ENCODE peak calls at places on chromosomes 13 and 19, in seven cellular contexts. P is uterus, V is heart right ventricle, X is body of pancreas, W is thoracic aorta, Q is colonic mucosa, O is psoas muscle. C is an unnamed sample.

GRCh38 chr19:46755077-46755852 is 9.0 kb upstream of the STRN4 start:
- DNase-seq in P (no peak), V (peak; percentile 26), X (no peak), W (no peak), Q (no peak), O (no peak), C (no peak)

GRCh38 chr13:37488682-37489081 is 109.9 kb downstream of the POSTN start:
- DNase-seq in P (no peak), V (no peak), X (no peak), W (no peak), Q (no peak), O (no peak), C (no peak)

GRCh38 chr13:105634059-105634458 is 901.4 kb downstream of the EFNB2 start:
- DNase-seq in P (no peak), V (no peak), X (no peak), W (no peak), Q (no peak), O (no peak), C (no peak)

GRCh38 chr13:19794552-19795143 is 11.9 kb upstream of the PSPC1 start:
- DNase-seq in P (no peak), V (no peak), X (no peak), W (no peak), Q (no peak), O (no peak), C (no peak)

GRCh38 chr13:48500652-48501197 is 32.2 kb downstream of the RCBTB2 start:
- DNase-seq in P (no peak), V (no peak), X (no peak), W (no peak), Q (no peak), O (no peak), C (no peak)

GRCh38 chr19:9139609-9140158 is 513 bp upstream of the ZNF317 start:
- DNase-seq in P (no peak), V (no peak), X (no peak), W (no peak), Q (no peak), O (no peak), C (no peak)

GRCh38 chr13:39016789-39017188 is 21.1 kb downstream of the PROSER1 start:
- DNase-seq in P (no peak), V (no peak), X (peak; percentile 9), W (no peak), Q (no peak), O (no peak), C (no peak)

GRCh38 chr13:106385669-106386068 is 149.8 kb downstream of the EFNB2 start:
- DNase-seq in P (no peak), V (no peak), X (no peak), W (no peak), Q (no peak), O (no peak), C (no peak)

GRCh38 chr19:7658219-7658686 is 10.6 kb upstream of the RETN start:
- DNase-seq in P (no peak), V (no peak), X (no peak), W (no peak), Q (no peak), O (no peak), C (no peak)

GRCh38 chr19:16330368-16330801 is 5.8 kb downstream of the KLF2 start:
- DNase-seq in P (peak; percentile 54), V (peak; percentile 66), X (peak; percentile 63), W (peak; percentile 77), Q (peak; percentile 69), O (peak; percentile 75), C (peak; percentile 94)

GRCh38 chr19:15320118-15320517 is 12.2 kb downstream of the BRD4 start:
- DNase-seq in P (no peak), V (no peak), X (no peak), W (no peak), Q (no peak), O (no peak), C (no peak)

GRCh38 chr19:15328312-15328711 is 4.0 kb downstream of the BRD4 start:
- DNase-seq in P (no peak), V (no peak), X (no peak), W (no peak), Q (no peak), O (no peak), C (no peak)

GRCh38 chr19:15321739-15322138 is 10.6 kb downstream of the BRD4 start:
- DNase-seq in P (no peak), V (no peak), X (no peak), W (no peak), Q (no peak), O (no peak), C (no peak)

GRCh38 chr19:15324791-15325519 is 7.4 kb downstream of the BRD4 start:
- DNase-seq in P (no peak), V (peak; percentile 20), X (peak; percentile 86), W (no peak), Q (peak; percentile 43), O (no peak), C (no peak)

GRCh38 chr19:15323496-15324235 is 8.7 kb downstream of the BRD4 start:
- DNase-seq in P (peak; percentile 38), V (peak; percentile 45), X (peak; percentile 69), W (no peak), Q (peak; percentile 64), O (peak; percentile 36), C (peak; percentile 79)
- H3K27ac ChIP-seq in P (peak overlapping the region; percentile 17), V (no peak overlapping the region), X (peak overlapping the region; percentile 87), W (peak overlapping the region; percentile 73), Q (no peak overlapping the region), O (peak overlapping the region; percentile 48), C (peak overlapping the region; percentile 89)

GRCh38 chr19:39499082-39499642 is 415 bp downstream of the DLL3 start:
- DNase-seq in P (no peak), V (no peak), X (no peak), W (no peak), Q (no peak), O (no peak), C (no peak)

GRCh38 chr19:39499932-39500331 is 1.2 kb downstream of the DLL3 start:
- DNase-seq in P (no peak), V (no peak), X (no peak), W (no peak), Q (no peak), O (no peak), C (no peak)

GRCh38 chr19:39496063-39496462 is 2.7 kb upstream of the DLL3 start:
- DNase-seq in P (no peak), V (no peak), X (no peak), W (no peak), Q (no peak), O (no peak), C (no peak)

GRCh38 chr19:39498262-39499081 is at the start of gene DLL3:
- DNase-seq in P (no peak), V (no peak), X (no peak), W (no peak), Q (no peak), O (no peak), C (no peak)

GRCh38 chr19:39497850-39498261 is 891 bp upstream of the DLL3 start:
- DNase-seq in P (no peak), V (peak; percentile 49), X (peak; percentile 53), W (no peak), Q (peak; percentile 36), O (no peak), C (no peak)
- H3K4me3 ChIP-seq in P (no peak overlapping the region), V (peak overlapping the region; percentile 18), X (no peak overlapping the region), W (peak overlapping the region; percentile 16), Q (no peak overlapping the region), O (peak overlapping the region; percentile 34), C (peak overlapping the region; percentile 47)

GRCh38 chr19:41997851-41998229 is 3.8 kb upstream of the ATP1A3 start:
- DNase-seq in P (no peak), V (no peak), X (no peak), W (no peak), Q (no peak), O (no peak), C (no peak)

GRCh38 chr19:41999878-42000208 is 5.8 kb upstream of the ATP1A3 start:
- DNase-seq in P (no peak), V (no peak), X (no peak), W (no peak), Q (no peak), O (no peak), C (no peak)

GRCh38 chr19:41997121-41997850 is 3.3 kb upstream of the ATP1A3 start:
- DNase-seq in P (no peak), V (peak; percentile 54), X (peak; percentile 56), W (no peak), Q (peak; percentile 28), O (peak; percentile 37), C (peak; percentile 58)

GRCh38 chr19:41999071-41999877 is 5.2 kb upstream of the ATP1A3 start:
- DNase-seq in P (no peak), V (no peak), X (no peak), W (no peak), Q (no peak), O (no peak), C (no peak)

DNA sequence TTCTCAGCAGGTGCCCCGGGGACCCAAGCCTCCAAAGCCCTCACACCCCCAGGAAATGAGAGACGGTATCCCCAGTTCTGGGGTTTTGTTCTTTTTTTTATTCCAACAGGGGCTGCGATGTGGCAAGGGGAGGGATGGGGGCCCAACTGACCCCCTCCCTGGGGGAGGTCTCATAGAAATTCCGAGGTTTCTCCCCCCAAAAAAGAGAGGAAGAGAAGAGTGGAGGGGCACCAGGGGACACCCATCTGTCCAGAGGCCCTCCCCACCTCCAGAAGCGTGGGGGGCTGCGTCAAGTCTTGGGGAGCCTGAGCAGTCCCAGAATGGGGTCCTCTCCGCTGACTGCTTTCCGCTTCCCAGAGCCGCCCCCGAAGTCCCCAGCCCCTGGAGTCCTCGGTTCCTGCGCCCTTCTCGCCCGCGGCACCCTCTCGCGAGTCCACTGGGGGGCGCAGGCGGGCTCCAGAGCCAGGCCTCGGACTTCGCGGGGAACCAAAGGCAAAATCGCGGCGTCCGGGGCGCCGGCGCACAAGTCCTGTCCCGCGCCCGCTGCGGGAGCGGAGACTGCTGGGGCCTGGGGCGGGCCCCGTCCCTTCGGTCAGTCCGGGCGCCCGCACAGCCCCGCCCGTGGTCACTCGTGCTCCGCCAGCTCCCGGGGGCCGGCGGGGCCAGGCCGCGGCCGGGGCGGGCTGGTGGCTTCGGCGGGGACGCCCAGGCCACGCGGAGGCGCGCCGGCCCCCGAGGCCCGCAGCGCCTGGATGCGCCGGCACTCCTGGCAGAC is 4.4 kb upstream of the ATP1A3 start:
- DNase-seq in P (no peak), V (peak; percentile 48), X (peak; percentile 29), W (no peak), Q (no peak), O (no peak), C (peak; percentile 41)
- TF ChIP-seq CTCF in P (no peak), V (peak; percentile 63), X (no peak), W (peak; percentile 40), Q (peak; percentile 41), O (peak; percentile 47), C (no peak)

DNA sequence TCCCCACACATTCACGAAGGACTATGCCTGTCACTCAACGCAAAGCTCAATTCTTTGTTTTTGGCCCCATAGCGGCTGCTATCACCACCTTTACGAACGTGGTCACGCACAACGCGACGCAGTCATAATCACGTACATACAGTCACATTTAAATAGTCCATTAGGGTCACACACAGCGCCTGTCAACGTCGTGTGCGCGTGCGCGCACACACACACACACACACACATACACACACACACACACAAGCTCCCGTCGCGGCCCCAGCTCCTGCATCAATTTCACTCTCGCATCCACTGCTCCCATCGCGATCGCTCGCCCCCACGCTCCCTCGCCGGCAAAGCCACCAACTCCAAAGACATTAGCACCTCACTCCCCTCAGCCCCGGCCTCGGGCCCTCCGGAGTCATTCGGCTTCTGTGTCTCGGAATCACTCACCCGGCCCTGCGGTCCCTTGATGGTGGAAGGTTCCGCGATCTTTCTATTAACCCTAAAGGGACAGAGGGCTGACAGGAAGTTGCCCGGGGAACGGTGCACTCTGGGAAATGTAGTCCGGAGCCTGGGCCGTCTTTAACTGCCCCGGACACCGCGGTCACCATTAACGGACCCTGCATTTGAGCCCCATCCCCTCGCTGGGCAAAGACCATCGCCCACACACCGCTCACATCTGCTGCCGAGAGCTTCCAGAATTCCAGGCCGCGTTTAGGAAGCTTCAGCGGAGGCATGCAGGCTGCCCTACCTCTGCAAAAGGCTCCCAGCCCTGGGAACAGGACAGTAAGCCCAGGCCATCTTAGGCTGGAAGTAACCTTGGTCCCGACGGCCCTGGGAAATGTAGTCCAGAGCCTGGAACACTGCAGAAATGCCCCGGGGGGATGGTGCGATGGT is at the start of gene ZNF790:
- DNase-seq in P (peak; percentile 86), V (peak; percentile 85), X (peak; percentile 90), W (peak; percentile 68), Q (peak; percentile 91), O (peak; percentile 88), C (peak; percentile 90)
- H3K27ac ChIP-seq in P (peak within 1 kb of the TSS; percentile 75), V (peak within 1 kb of the TSS; percentile 78), X (peak within 1 kb of the TSS; percentile 90), W (peak within 1 kb of the TSS; percentile 83), Q (peak within 1 kb of the TSS; percentile 87), O (peak within 1 kb of the TSS; percentile 86), C (peak within 1 kb of the TSS; percentile 93)